ENCODE peak calls at places on chromosomes 2 and 18, in four cellular contexts. E is H9, L is A673, J is body of pancreas. B is an unnamed sample.

GRCh38 chr2:234666911-234667310 is 170.0 kb upstream of the ARL4C start:
- DNase-seq in J (no peak), E (no peak), L (no peak), B (no peak)

GRCh38 chr2:157413342-157414035 is 30.4 kb downstream of the CYTIP start:
- DNase-seq in E (no peak), L (no peak), J (no peak), B (no peak)

GRCh38 chr2:204683384-204683783 is 138.1 kb downstream of the PARD3B start:
- DNase-seq in J (no peak), L (no peak), E (no peak), B (no peak)

GRCh38 chr2:120959426-120959825 is 223.8 kb downstream of the GLI2 start:
- DNase-seq in J (peak; percentile 49), L (no peak), E (no peak), B (no peak)

GRCh38 chr2:69196327-69197117 is 183.5 kb downstream of the ANTXR1 start:
- DNase-seq in L (no peak), E (no peak), J (peak; percentile 30), B (peak; percentile 61)

GRCh38 chr2:157433335-157433890 is 10.5 kb downstream of the CYTIP start:
- DNase-seq in J (no peak), L (no peak), E (no peak), B (peak; percentile 8)

GRCh38 chr2:2867371-2867770 is 510.2 kb downstream of the EIPR1 start:
- DNase-seq in E (no peak), L (no peak), J (no peak), B (no peak)

GRCh38 chr18:11137400-11137799 is 12.0 kb downstream of the PIEZO2 start:
- DNase-seq in E (no peak), L (no peak), J (peak; percentile 75), B (no peak)

GRCh38 chr2:239290618-239291504 is 110.0 kb downstream of the HDAC4 start:
- DNase-seq in E (no peak), L (peak; percentile 73), J (peak; percentile 50), B (peak; percentile 90)

GRCh38 chr2:44291281-44292248 is 16.3 kb downstream of the SLC3A1 start:
- DNase-seq in L (peak; percentile 77), E (peak; percentile 58), J (peak; percentile 91), B (peak; percentile 67)

GRCh38 chr2:23711979-23712755 is 214.8 kb downstream of the ATAD2B start:
- DNase-seq in E (peak; percentile 74), L (no peak), J (no peak), B (peak; percentile 85)

GRCh38 chr2:156999657-157000056 is 257.8 kb upstream of the GALNT5 start:
- DNase-seq in J (peak; percentile 11), E (no peak), L (no peak), B (no peak)

GRCh38 chr18:13868501-13869271 is 44.7 kb downstream of the MC5R start:
- DNase-seq in L (no peak), J (no peak), E (peak; percentile 52), B (no peak)

GRCh38 chr2:100178085-100178788 is 35.8 kb upstream of the AFF3 start:
- DNase-seq in L (peak; percentile 83), J (peak; percentile 40), E (peak; percentile 88), B (peak; percentile 82)

GRCh38 chr2:142853912-142854311 is 23.6 kb upstream of the KYNU start:
- DNase-seq in J (no peak), E (no peak), L (no peak), B (no peak)

GRCh38 chr2:9238927-9239326 is 32.3 kb downstream of the ASAP2 start:
- DNase-seq in J (no peak), E (no peak), L (no peak), B (no peak)
- H3K4me1 ChIP-seq in J (peaks cover 23% of the 10 kb centered on the region), E (no peaks in the 10 kb centered on the region), L (peaks cover 47% of the 10 kb centered on the region), B (peaks cover 44% of the 10 kb centered on the region)

GRCh38 chr2:215316336-215316735 is 4.5 kb downstream of the ATIC start:
- DNase-seq in E (no peak), J (no peak), L (no peak), B (no peak)

GRCh38 chr2:215314896-215315295 is 3.0 kb downstream of the ATIC start:
- DNase-seq in J (no peak), E (no peak), L (no peak), B (no peak)

GRCh38 chr2:215315301-215315700 is 3.4 kb downstream of the ATIC start:
- DNase-seq in E (no peak), L (no peak), J (no peak), B (no peak)

GRCh38 chr2:215313219-215313656 is 1.4 kb downstream of the ATIC start:
- DNase-seq in L (no peak), J (no peak), E (no peak), B (no peak)

DNA sequence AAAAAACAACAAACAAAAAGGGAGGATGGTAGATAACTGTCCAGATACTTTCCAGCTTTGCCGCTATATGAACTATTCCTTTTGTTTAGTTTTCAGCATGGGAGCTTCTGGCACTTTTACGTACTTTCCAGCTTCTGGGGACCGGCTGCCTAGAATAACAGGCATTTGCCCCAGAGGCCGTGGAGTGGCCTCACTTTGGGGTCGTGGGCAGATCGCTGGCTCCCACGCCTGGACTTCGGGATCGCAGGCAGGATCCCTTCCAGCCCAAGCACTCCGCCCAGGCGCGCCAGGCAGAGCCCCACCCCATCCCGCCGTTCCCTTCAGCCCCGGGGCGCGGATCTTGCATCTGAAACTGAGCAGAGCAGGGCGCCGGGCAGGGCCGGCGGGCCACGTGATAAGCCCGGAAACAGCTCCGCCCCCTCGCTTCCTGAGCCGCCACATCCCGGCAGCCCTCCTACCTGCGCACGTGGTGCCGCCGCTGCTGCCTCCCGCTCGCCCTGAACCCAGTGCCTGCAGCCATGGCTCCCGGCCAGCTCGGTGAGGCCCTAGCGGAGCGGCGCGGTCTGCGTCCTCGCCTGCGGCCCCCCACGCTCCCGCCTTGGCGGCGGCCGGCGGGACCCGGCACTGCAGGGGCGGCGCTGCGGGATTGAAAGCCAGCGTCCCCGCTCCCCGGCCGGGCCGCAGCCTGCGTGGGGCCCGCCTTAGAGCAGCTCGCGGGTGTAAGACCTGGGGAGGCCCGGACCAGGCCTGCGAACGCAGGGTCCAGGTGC is at the start of gene ATIC:
- DNase-seq in J (peak; percentile 96), E (peak; percentile 96), L (peak; percentile 97), B (peak; percentile 96)
- TF ChIP-seq CTCF in J (no peak), E (no peak), L (no peak), B (no peak)

DNA sequence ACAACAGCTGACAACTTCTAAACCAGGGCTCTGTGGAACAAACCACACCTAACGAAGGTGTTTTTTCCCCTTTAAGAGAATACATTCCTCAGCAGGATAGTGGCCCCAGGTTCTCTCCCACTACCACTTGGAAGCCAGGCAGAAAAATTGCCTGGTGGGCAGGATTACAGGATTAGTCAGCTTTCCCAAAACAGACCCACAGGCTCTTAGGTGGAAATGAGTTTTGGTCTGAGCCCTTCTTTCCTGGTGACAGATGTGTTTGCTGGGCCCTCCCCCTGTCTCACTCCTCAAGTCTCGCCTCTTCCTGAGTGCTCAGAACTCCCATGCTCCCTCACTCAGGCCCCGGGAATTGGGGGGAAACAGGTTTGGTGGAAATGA is 139.4 kb upstream of the HAAO start:
- DNase-seq in J (no peak), E (no peak), L (no peak), B (no peak)
- H3K4me1 ChIP-seq in J (peaks cover 37% of the 10 kb centered on the region), E (peaks cover 8% of the 10 kb centered on the region), L (peaks cover 7% of the 10 kb centered on the region), B (peaks cover 39% of the 10 kb centered on the region)

GRCh38 chr2:225353579-225354085 is 45.9 kb upstream of the NYAP2 start:
- DNase-seq in J (no peak), L (no peak), E (no peak), B (no peak)

GRCh38 chr2:225355788-225356187 is 43.7 kb upstream of the NYAP2 start:
- DNase-seq in J (no peak), L (no peak), E (no peak), B (no peak)

DNA sequence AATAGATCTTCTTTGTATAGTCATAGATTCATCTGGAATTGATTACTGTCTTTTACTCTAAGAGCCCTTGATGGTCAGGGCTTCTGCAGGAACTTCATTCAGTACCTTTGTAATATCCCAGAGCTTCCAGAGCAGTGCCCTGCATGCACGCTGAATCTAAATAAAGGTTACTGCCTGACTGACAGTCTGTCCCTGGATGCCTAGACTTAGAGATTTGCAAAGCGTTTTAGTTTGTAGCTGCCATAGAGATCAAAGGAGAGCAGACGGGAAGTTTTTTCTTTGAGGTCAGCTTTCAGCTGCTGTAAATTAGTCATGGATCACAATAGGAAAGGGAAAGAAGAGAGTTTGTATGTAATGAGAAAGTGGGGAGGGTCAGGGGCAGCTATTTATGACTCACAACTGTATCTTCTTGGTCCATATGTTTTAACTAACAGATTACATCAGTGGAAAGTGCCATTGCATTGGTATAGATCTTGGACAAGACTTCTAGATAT is 45.2 kb upstream of the NYAP2 start:
- DNase-seq in L (peak; percentile 3), E (peak; percentile 23), J (no peak), B (peak; percentile 44)
- TF ChIP-seq CTCF in L (no peak), E (no peak), J (no peak), B (no peak)

DNA sequence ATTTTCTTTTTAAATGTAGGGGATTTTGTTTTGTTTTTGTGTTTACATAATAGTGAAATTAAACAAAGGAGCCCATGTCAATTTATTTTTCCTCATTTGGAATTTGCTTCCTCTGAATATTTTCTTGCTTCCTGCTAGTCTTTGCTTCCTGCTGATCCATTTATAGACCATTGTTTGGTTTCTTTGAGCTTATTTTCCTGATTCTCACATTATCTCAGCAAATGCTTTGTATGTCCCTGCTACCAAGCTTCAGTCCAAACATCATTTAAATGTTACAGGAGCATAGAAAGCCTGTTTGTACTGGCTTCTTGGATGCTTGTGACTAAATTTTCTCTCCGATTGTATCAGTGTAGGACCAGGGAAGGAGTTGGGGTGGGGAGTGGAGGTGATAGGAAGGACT is 127.3 kb upstream of the IL1R2 start:
- DNase-seq in J (no peak), E (no peak), L (peak; percentile 12), B (no peak)
- H3K4me1 ChIP-seq in J (no peaks in the 10 kb centered on the region), E (no peaks in the 10 kb centered on the region), L (peaks cover 4% of the 10 kb centered on the region), B (peaks cover 4% of the 10 kb centered on the region)

DNA sequence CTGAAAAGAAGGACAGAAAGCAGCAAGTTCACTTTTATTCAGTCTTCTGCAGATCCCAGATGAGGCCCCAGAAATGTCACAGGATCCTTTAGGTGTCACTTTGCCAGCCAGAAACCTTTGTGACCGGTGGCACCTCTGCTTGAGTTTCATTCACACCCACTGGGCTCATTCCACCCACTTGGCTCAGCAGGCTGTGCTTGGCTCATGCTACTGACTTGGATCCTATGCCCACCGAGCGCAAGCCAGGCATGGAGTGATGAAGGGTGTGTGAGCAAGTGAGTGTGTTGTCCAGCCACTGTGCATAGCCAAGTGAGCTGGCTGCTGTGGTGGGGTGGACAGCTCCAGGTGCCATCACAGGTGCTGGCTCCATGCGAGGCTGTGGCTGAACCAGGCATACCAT is 357.0 kb upstream of the GULP1 start:
- DNase-seq in E (no peak), L (no peak), J (no peak), B (no peak)
- TF ChIP-seq CTCF in E (no peak), L (no peak), J (no peak), B (no peak)